ENCODE peak calls at places on chromosomes 13 and 19, in eight cellular contexts. One of them, this sample, is unnamed. For H3K4me1, the result is how much of the 10 kb centered on the place peaks cover.

GRCh38 chr13:113782472-113782871 is 23.4 kb downstream of the TMEM255B start:
- DNase-seq in stomach: peak
- DNase-seq in H1: no peak
- DNase-seq in esophagus muscularis mucosa: no peak
- DNase-seq in transverse colon: no peak
- DNase-seq in tibial nerve: no peak
- DNase-seq in sigmoid colon: no peak
- DNase-seq in HepG2: no peak
- DNase-seq in this sample: no peak

GRCh38 chr19:51325161-51325979 is 13.9 kb downstream of the IGLON5 start:
- DNase-seq in transverse colon: no peak
- DNase-seq in sigmoid colon: no peak
- DNase-seq in HepG2: no peak
- DNase-seq in esophagus muscularis mucosa: no peak
- DNase-seq in stomach: no peak
- DNase-seq in tibial nerve: no peak
- DNase-seq in H1: no peak
- DNase-seq in this sample: no peak

GRCh38 chr19:16541526-16542044 is 652 bp downstream of the CHERP start:
- DNase-seq in H1: no peak
- DNase-seq in esophagus muscularis mucosa: no peak
- DNase-seq in HepG2: no peak
- DNase-seq in transverse colon: no peak
- DNase-seq in stomach: no peak
- DNase-seq in sigmoid colon: no peak
- DNase-seq in tibial nerve: no peak
- DNase-seq in this sample: no peak

GRCh38 chr19:11191273-11191755 is 6.0 kb downstream of the KANK2 start:
- DNase-seq in tibial nerve: peak
- DNase-seq in sigmoid colon: peak
- DNase-seq in H1: no peak
- DNase-seq in transverse colon: peak
- DNase-seq in stomach: peak
- DNase-seq in esophagus muscularis mucosa: no peak
- DNase-seq in HepG2: no peak
- DNase-seq in this sample: peak

GRCh38 chr13:52147225-52147624 is 12.2 kb downstream of the NEK3 start:
- DNase-seq in stomach: no peak
- DNase-seq in tibial nerve: no peak
- DNase-seq in esophagus muscularis mucosa: no peak
- DNase-seq in H1: no peak
- DNase-seq in transverse colon: no peak
- DNase-seq in sigmoid colon: no peak
- DNase-seq in HepG2: no peak
- DNase-seq in this sample: no peak

GRCh38 chr13:33014291-33014690 is 1.9 kb upstream of the KL start:
- DNase-seq in HepG2: no peak
- DNase-seq in sigmoid colon: no peak
- DNase-seq in esophagus muscularis mucosa: no peak
- DNase-seq in H1: no peak
- DNase-seq in tibial nerve: no peak
- DNase-seq in stomach: no peak
- DNase-seq in transverse colon: no peak
- DNase-seq in this sample: no peak

GRCh38 chr13:98420560-98421175 is 156.2 kb downstream of the STK24 start:
- DNase-seq in sigmoid colon: no peak
- DNase-seq in esophagus muscularis mucosa: no peak
- DNase-seq in HepG2: no peak
- DNase-seq in tibial nerve: no peak
- DNase-seq in H1: no peak
- DNase-seq in transverse colon: no peak
- DNase-seq in stomach: no peak
- DNase-seq in this sample: no peak

GRCh38 chr19:33726756-33727155 is 69.9 kb upstream of the KCTD15 start:
- DNase-seq in H1: no peak
- DNase-seq in esophagus muscularis mucosa: no peak
- DNase-seq in sigmoid colon: no peak
- DNase-seq in transverse colon: no peak
- DNase-seq in HepG2: no peak
- DNase-seq in stomach: no peak
- DNase-seq in tibial nerve: no peak
- DNase-seq in this sample: no peak

GRCh38 chr13:23506821-23507210 is 63.4 kb upstream of the TNFRSF19 start:
- DNase-seq in stomach: no peak
- DNase-seq in HepG2: no peak
- DNase-seq in tibial nerve: no peak
- DNase-seq in esophagus muscularis mucosa: no peak
- DNase-seq in sigmoid colon: no peak
- DNase-seq in transverse colon: no peak
- DNase-seq in H1: no peak
- DNase-seq in this sample: no peak

GRCh38 chr13:104357174-104357573 is 1291.0 kb upstream of the SLC10A2 start:
- DNase-seq in esophagus muscularis mucosa: no peak
- DNase-seq in sigmoid colon: no peak
- DNase-seq in HepG2: no peak
- DNase-seq in tibial nerve: no peak
- DNase-seq in transverse colon: no peak
- DNase-seq in H1: no peak
- DNase-seq in stomach: no peak
- DNase-seq in this sample: no peak

GRCh38 chr13:43767351-43767901 is 19.3 kb downstream of the ENOX1 start:
- DNase-seq in sigmoid colon: peak
- DNase-seq in tibial nerve: peak
- DNase-seq in stomach: no peak
- DNase-seq in esophagus muscularis mucosa: no peak
- DNase-seq in H1: no peak
- DNase-seq in HepG2: no peak
- DNase-seq in transverse colon: no peak
- DNase-seq in this sample: no peak

GRCh38 chr13:111344471-111345191 is 24.2 kb downstream of the TEX29 start:
- DNase-seq in H1: peak
- DNase-seq in transverse colon: no peak
- DNase-seq in tibial nerve: no peak
- DNase-seq in sigmoid colon: no peak
- DNase-seq in stomach: peak
- DNase-seq in HepG2: peak
- DNase-seq in esophagus muscularis mucosa: peak
- DNase-seq in this sample: no peak

GRCh38 chr19:11264452-11265176 is 2.3 kb upstream of the DOCK6 start:
- DNase-seq in tibial nerve: no peak
- DNase-seq in transverse colon: peak
- DNase-seq in stomach: peak
- DNase-seq in esophagus muscularis mucosa: no peak
- DNase-seq in H1: no peak
- DNase-seq in HepG2: peak
- DNase-seq in sigmoid colon: peak
- DNase-seq in this sample: no peak

GRCh38 chr13:101127741-101128353 is 288.5 kb downstream of the NALCN start:
- DNase-seq in stomach: no peak
- DNase-seq in esophagus muscularis mucosa: no peak
- DNase-seq in tibial nerve: peak
- DNase-seq in sigmoid colon: no peak
- DNase-seq in H1: no peak
- DNase-seq in HepG2: peak
- DNase-seq in transverse colon: no peak
- DNase-seq in this sample: no peak

GRCh38 chr13:66689628-66690027 is 540.5 kb downstream of the PCDH9 start:
- DNase-seq in sigmoid colon: no peak
- DNase-seq in H1: no peak
- DNase-seq in esophagus muscularis mucosa: no peak
- DNase-seq in HepG2: no peak
- DNase-seq in tibial nerve: no peak
- DNase-seq in transverse colon: no peak
- DNase-seq in stomach: no peak
- DNase-seq in this sample: no peak

GRCh38 chr19:56884481-56884880 is 44.0 kb upstream of the PEG3 start:
- DNase-seq in esophagus muscularis mucosa: no peak
- DNase-seq in transverse colon: no peak
- DNase-seq in H1: no peak
- DNase-seq in HepG2: no peak
- DNase-seq in sigmoid colon: no peak
- DNase-seq in stomach: peak
- DNase-seq in tibial nerve: no peak
- DNase-seq in this sample: no peak

GRCh38 chr19:1256646-1257474 is 8.5 kb downstream of the MIDN start:
- DNase-seq in transverse colon: peak
- DNase-seq in H1: no peak
- DNase-seq in stomach: no peak
- DNase-seq in sigmoid colon: no peak
- DNase-seq in HepG2: no peak
- DNase-seq in tibial nerve: no peak
- DNase-seq in esophagus muscularis mucosa: no peak
- DNase-seq in this sample: no peak
- H3K4me1 ChIP-seq in transverse colon: half or more
- H3K4me1 ChIP-seq in H1: under half
- H3K4me1 ChIP-seq in stomach: half or more
- H3K4me1 ChIP-seq in sigmoid colon: half or more
- H3K4me1 ChIP-seq in HepG2: half or more
- H3K4me1 ChIP-seq in tibial nerve: half or more
- H3K4me1 ChIP-seq in esophagus muscularis mucosa: half or more
- H3K4me1 ChIP-seq in this sample: half or more

DNA sequence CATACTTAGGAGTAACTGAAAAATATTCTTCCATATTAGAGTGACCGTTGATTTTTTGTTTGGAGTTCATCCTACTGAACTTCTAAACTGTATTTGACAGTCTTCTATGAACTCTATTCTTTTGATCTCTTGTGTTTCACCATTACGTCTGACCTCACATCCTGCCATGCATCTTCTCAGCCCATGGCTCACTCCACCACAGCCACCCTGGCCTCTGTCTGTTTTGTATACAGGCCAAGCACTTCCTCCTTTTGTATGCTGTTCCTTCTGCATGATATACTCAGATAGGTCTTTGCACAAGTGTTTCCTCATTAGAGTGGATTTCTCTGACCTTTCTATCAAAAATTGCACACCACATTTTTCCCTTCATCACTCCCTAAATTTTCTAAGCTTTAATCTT is 119.9 kb downstream of the MAB21L1 start:
- DNase-seq in tibial nerve: no peak
- DNase-seq in HepG2: no peak
- DNase-seq in transverse colon: no peak
- DNase-seq in stomach: no peak
- DNase-seq in esophagus muscularis mucosa: no peak
- DNase-seq in sigmoid colon: no peak
- DNase-seq in H1: no peak
- DNase-seq in this sample: no peak
- TF ChIP-seq EP300 in tibial nerve: no peak
- TF ChIP-seq EP300 in HepG2: no peak
- TF ChIP-seq EP300 in transverse colon: no peak
- TF ChIP-seq EP300 in stomach: no peak
- TF ChIP-seq EP300 in esophagus muscularis mucosa: no peak
- TF ChIP-seq EP300 in sigmoid colon: no peak
- TF ChIP-seq EP300 in H1: no peak
- TF ChIP-seq EP300 in this sample: no peak

DNA sequence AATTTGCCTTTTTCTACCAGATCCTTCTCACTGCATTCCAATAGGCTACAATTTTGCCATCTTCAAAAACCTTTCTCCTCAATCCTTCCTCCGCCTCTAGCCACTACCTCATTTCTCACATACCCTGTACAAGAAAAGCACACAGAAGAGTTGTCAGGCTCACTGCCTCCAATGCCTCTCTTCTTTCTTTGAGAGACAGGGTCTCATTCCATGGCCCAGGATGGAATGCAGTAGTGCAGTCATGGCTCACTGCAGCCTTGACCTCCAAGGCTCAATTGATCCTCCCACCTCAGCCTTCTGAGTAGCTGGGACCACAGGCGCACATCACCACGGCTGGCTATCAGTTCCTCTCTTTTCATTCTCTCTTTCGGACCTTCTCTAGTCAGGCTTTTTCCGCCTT is 36.8 kb upstream of the FXYD3 start:
- DNase-seq in esophagus muscularis mucosa: no peak
- DNase-seq in sigmoid colon: no peak
- DNase-seq in HepG2: no peak
- DNase-seq in transverse colon: no peak
- DNase-seq in tibial nerve: no peak
- DNase-seq in stomach: no peak
- DNase-seq in H1: no peak
- DNase-seq in this sample: no peak
- H3K4me1 ChIP-seq in esophagus muscularis mucosa: under half
- H3K4me1 ChIP-seq in sigmoid colon: under half
- H3K4me1 ChIP-seq in HepG2: under half
- H3K4me1 ChIP-seq in transverse colon: under half
- H3K4me1 ChIP-seq in tibial nerve: under half
- H3K4me1 ChIP-seq in stomach: under half
- H3K4me1 ChIP-seq in H1: under half
- H3K4me1 ChIP-seq in this sample: under half

DNA sequence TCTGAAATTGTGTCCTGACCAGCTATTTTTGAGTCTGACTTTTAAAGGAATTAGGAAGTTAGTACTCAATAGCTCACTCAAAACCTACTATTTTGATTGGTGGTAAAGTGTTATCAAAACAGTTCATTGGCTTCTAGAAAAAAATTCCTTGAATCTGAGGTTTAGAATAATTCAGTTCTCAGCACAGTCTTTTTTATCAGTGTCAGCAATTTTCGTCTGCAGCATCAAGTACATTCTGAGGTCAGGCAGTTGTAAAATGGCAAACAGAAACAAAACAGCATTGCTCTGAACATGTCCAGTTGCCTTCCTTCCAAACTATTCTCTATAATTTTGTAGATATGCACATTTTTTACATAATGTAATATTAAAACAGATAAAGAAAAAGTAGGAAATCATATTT is 1644.1 kb downstream of the SLITRK5 start:
- DNase-seq in sigmoid colon: no peak
- DNase-seq in transverse colon: no peak
- DNase-seq in tibial nerve: no peak
- DNase-seq in HepG2: no peak
- DNase-seq in stomach: no peak
- DNase-seq in esophagus muscularis mucosa: no peak
- DNase-seq in H1: no peak
- DNase-seq in this sample: no peak
- TF ChIP-seq EP300 in sigmoid colon: no peak
- TF ChIP-seq EP300 in transverse colon: no peak
- TF ChIP-seq EP300 in tibial nerve: no peak
- TF ChIP-seq EP300 in HepG2: no peak
- TF ChIP-seq EP300 in stomach: no peak
- TF ChIP-seq EP300 in esophagus muscularis mucosa: no peak
- TF ChIP-seq EP300 in H1: no peak
- TF ChIP-seq EP300 in this sample: no peak

DNA sequence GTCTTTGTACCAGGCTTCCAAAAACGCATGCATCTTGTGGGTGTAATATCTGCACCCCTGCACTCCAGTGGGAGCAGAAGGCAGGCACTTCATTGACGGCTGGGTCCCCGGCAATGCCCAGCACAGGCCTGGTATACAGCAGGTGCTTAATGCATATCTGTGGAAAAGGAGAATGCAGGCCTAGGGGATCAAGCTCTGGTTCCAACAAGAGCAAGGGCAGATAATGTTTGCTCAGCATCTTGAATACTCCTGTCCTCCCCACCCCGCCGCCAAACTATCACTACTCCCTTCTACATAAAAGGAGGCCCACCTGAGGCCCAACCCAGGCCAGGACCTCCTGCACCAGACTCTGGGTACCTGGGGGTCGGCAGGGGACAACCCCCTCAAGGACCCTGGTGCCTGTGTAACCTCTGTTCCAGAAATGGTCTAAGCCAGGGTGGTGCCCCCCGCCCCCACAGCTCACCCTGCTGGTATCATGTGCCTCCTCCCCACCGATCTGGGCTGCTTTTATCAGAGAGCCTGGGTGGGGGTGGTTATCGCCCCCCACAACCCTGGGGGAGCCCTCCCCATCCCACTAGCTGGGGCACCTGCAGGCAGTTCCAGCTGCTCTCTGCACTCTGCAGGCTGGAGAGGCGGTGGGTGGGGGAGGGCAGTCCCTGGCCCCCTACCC is 4.8 kb downstream of the KLF16 start:
- DNase-seq in HepG2: no peak
- DNase-seq in stomach: no peak
- DNase-seq in sigmoid colon: no peak
- DNase-seq in esophagus muscularis mucosa: no peak
- DNase-seq in H1: no peak
- DNase-seq in transverse colon: no peak
- DNase-seq in tibial nerve: no peak
- DNase-seq in this sample: no peak
- H3K4me1 ChIP-seq in HepG2: under half
- H3K4me1 ChIP-seq in stomach: half or more
- H3K4me1 ChIP-seq in sigmoid colon: half or more
- H3K4me1 ChIP-seq in esophagus muscularis mucosa: half or more
- H3K4me1 ChIP-seq in H1: under half
- H3K4me1 ChIP-seq in transverse colon: half or more
- H3K4me1 ChIP-seq in tibial nerve: half or more
- H3K4me1 ChIP-seq in this sample: half or more